ENCODE peak calls at places on chromosomes 2 and 18, in four cellular contexts. One of them, this sample, is unnamed.
A peak's percentile ranks its signal among the peaks of the same experiment; 100 is the strongest.

GRCh38 chr2:76958749-76959148 is 563.4 kb downstream of the LRRTM4 start:
- DNase-seq in activated T-helper 2 cell treated with anti-CD3 and anti-CD28 coated beads, Interferon-gamma antibody, Interleukin-2, Interleukin-4, amounts not matched to agents 10 μg/mL and 5 μg/mL and 100 μg/mL, durations not matched to agents 14 hours and 24 hours and 36 hours: no peak
- DNase-seq in B cell: no peak
- DNase-seq in kidney glomerular epithelial cell: no peak
- DNase-seq in this sample: no peak

GRCh38 chr2:150415022-150415421 is 72.4 kb downstream of the RND3 start:
- DNase-seq in activated T-helper 2 cell treated with anti-CD3 and anti-CD28 coated beads, Interferon-gamma antibody, Interleukin-2, Interleukin-4, amounts not matched to agents 10 μg/mL and 5 μg/mL and 100 μg/mL, durations not matched to agents 14 hours and 24 hours and 36 hours: no peak
- DNase-seq in B cell: no peak
- DNase-seq in kidney glomerular epithelial cell: no peak
- DNase-seq in this sample: no peak

GRCh38 chr18:58158008-58158407 is 114.0 kb downstream of the NEDD4L start:
- DNase-seq in activated T-helper 2 cell treated with anti-CD3 and anti-CD28 coated beads, Interferon-gamma antibody, Interleukin-2, Interleukin-4, amounts not matched to agents 10 μg/mL and 5 μg/mL and 100 μg/mL, durations not matched to agents 14 hours and 24 hours and 36 hours: no peak
- DNase-seq in B cell: no peak
- DNase-seq in kidney glomerular epithelial cell: no peak
- DNase-seq in this sample: no peak

GRCh38 chr2:129766594-129766993 is 212.9 kb upstream of the RAB6C start:
- DNase-seq in activated T-helper 2 cell treated with anti-CD3 and anti-CD28 coated beads, Interferon-gamma antibody, Interleukin-2, Interleukin-4, amounts not matched to agents 10 μg/mL and 5 μg/mL and 100 μg/mL, durations not matched to agents 14 hours and 24 hours and 36 hours: no peak
- DNase-seq in B cell: no peak
- DNase-seq in kidney glomerular epithelial cell: no peak
- DNase-seq in this sample: no peak

GRCh38 chr2:98157557-98157956 is 70.6 kb downstream of the VWA3B start:
- DNase-seq in activated T-helper 2 cell treated with anti-CD3 and anti-CD28 coated beads, Interferon-gamma antibody, Interleukin-2, Interleukin-4, amounts not matched to agents 10 μg/mL and 5 μg/mL and 100 μg/mL, durations not matched to agents 14 hours and 24 hours and 36 hours: no peak
- DNase-seq in B cell: no peak
- DNase-seq in kidney glomerular epithelial cell: no peak
- DNase-seq in this sample: no peak

GRCh38 chr2:1823187-1824169 is 79.2 kb upstream of the PXDN start:
- DNase-seq in activated T-helper 2 cell treated with anti-CD3 and anti-CD28 coated beads, Interferon-gamma antibody, Interleukin-2, Interleukin-4, amounts not matched to agents 10 μg/mL and 5 μg/mL and 100 μg/mL, durations not matched to agents 14 hours and 24 hours and 36 hours: no peak
- DNase-seq in B cell: no peak
- DNase-seq in kidney glomerular epithelial cell: no peak
- DNase-seq in this sample: no peak

GRCh38 chr2:112881217-112882000 is 29.6 kb upstream of the IL37 start:
- DNase-seq in activated T-helper 2 cell treated with anti-CD3 and anti-CD28 coated beads, Interferon-gamma antibody, Interleukin-2, Interleukin-4, amounts not matched to agents 10 μg/mL and 5 μg/mL and 100 μg/mL, durations not matched to agents 14 hours and 24 hours and 36 hours: no peak
- DNase-seq in B cell: no peak
- DNase-seq in kidney glomerular epithelial cell: no peak
- DNase-seq in this sample: no peak

GRCh38 chr2:152525277-152525838 is 190.4 kb downstream of the FMNL2 start:
- DNase-seq in activated T-helper 2 cell treated with anti-CD3 and anti-CD28 coated beads, Interferon-gamma antibody, Interleukin-2, Interleukin-4, amounts not matched to agents 10 μg/mL and 5 μg/mL and 100 μg/mL, durations not matched to agents 14 hours and 24 hours and 36 hours: no peak
- DNase-seq in B cell: no peak
- DNase-seq in kidney glomerular epithelial cell: peak; percentile 17
- DNase-seq in this sample: no peak

GRCh38 chr18:42052137-42052708 is 97.2 kb downstream of the PIK3C3 start:
- DNase-seq in activated T-helper 2 cell treated with anti-CD3 and anti-CD28 coated beads, Interferon-gamma antibody, Interleukin-2, Interleukin-4, amounts not matched to agents 10 μg/mL and 5 μg/mL and 100 μg/mL, durations not matched to agents 14 hours and 24 hours and 36 hours: no peak
- DNase-seq in B cell: no peak
- DNase-seq in kidney glomerular epithelial cell: no peak
- DNase-seq in this sample: no peak

GRCh38 chr2:218895326-218895725 is 14.7 kb downstream of the WNT10A start:
- DNase-seq in activated T-helper 2 cell treated with anti-CD3 and anti-CD28 coated beads, Interferon-gamma antibody, Interleukin-2, Interleukin-4, amounts not matched to agents 10 μg/mL and 5 μg/mL and 100 μg/mL, durations not matched to agents 14 hours and 24 hours and 36 hours: no peak
- DNase-seq in B cell: no peak
- DNase-seq in kidney glomerular epithelial cell: peak; percentile 23
- DNase-seq in this sample: no peak

GRCh38 chr18:67500512-67500911 is 16.0 kb downstream of the DSEL start:
- DNase-seq in activated T-helper 2 cell treated with anti-CD3 and anti-CD28 coated beads, Interferon-gamma antibody, Interleukin-2, Interleukin-4, amounts not matched to agents 10 μg/mL and 5 μg/mL and 100 μg/mL, durations not matched to agents 14 hours and 24 hours and 36 hours: no peak
- DNase-seq in B cell: no peak
- DNase-seq in kidney glomerular epithelial cell: no peak
- DNase-seq in this sample: no peak

GRCh38 chr2:159904565-159905281 is 106.7 kb upstream of the CD302 start:
- DNase-seq in activated T-helper 2 cell treated with anti-CD3 and anti-CD28 coated beads, Interferon-gamma antibody, Interleukin-2, Interleukin-4, amounts not matched to agents 10 μg/mL and 5 μg/mL and 100 μg/mL, durations not matched to agents 14 hours and 24 hours and 36 hours: peak; percentile 71
- DNase-seq in B cell: peak; percentile 91
- DNase-seq in kidney glomerular epithelial cell: no peak
- DNase-seq in this sample: no peak

GRCh38 chr2:83817511-83817910 is 641.6 kb downstream of the SUCLG1 start:
- DNase-seq in activated T-helper 2 cell treated with anti-CD3 and anti-CD28 coated beads, Interferon-gamma antibody, Interleukin-2, Interleukin-4, amounts not matched to agents 10 μg/mL and 5 μg/mL and 100 μg/mL, durations not matched to agents 14 hours and 24 hours and 36 hours: no peak
- DNase-seq in B cell: no peak
- DNase-seq in kidney glomerular epithelial cell: no peak
- DNase-seq in this sample: no peak

GRCh38 chr2:120175000-120175581 is 48.1 kb downstream of the TMEM185B start:
- DNase-seq in activated T-helper 2 cell treated with anti-CD3 and anti-CD28 coated beads, Interferon-gamma antibody, Interleukin-2, Interleukin-4, amounts not matched to agents 10 μg/mL and 5 μg/mL and 100 μg/mL, durations not matched to agents 14 hours and 24 hours and 36 hours: no peak
- DNase-seq in B cell: peak; percentile 65
- DNase-seq in kidney glomerular epithelial cell: peak; percentile 47
- DNase-seq in this sample: peak; percentile 19

GRCh38 chr2:72765997-72766609 is 59.7 kb downstream of the EXOC6B start:
- DNase-seq in activated T-helper 2 cell treated with anti-CD3 and anti-CD28 coated beads, Interferon-gamma antibody, Interleukin-2, Interleukin-4, amounts not matched to agents 10 μg/mL and 5 μg/mL and 100 μg/mL, durations not matched to agents 14 hours and 24 hours and 36 hours: no peak
- DNase-seq in B cell: no peak
- DNase-seq in kidney glomerular epithelial cell: no peak
- DNase-seq in this sample: no peak

GRCh38 chr18:22348521-22349316 is 69.0 kb downstream of the CTAGE1 start:
- DNase-seq in activated T-helper 2 cell treated with anti-CD3 and anti-CD28 coated beads, Interferon-gamma antibody, Interleukin-2, Interleukin-4, amounts not matched to agents 10 μg/mL and 5 μg/mL and 100 μg/mL, durations not matched to agents 14 hours and 24 hours and 36 hours: no peak
- DNase-seq in B cell: no peak
- DNase-seq in kidney glomerular epithelial cell: no peak
- DNase-seq in this sample: no peak

GRCh38 chr2:98806266-98806697 is 75.3 kb upstream of the MGAT4A start:
- DNase-seq in activated T-helper 2 cell treated with anti-CD3 and anti-CD28 coated beads, Interferon-gamma antibody, Interleukin-2, Interleukin-4, amounts not matched to agents 10 μg/mL and 5 μg/mL and 100 μg/mL, durations not matched to agents 14 hours and 24 hours and 36 hours: no peak
- DNase-seq in B cell: no peak
- DNase-seq in kidney glomerular epithelial cell: peak; percentile 19
- DNase-seq in this sample: peak; percentile 30

GRCh38 chr2:12007282-12007681 is 260.9 kb downstream of the LPIN1 start:
- DNase-seq in activated T-helper 2 cell treated with anti-CD3 and anti-CD28 coated beads, Interferon-gamma antibody, Interleukin-2, Interleukin-4, amounts not matched to agents 10 μg/mL and 5 μg/mL and 100 μg/mL, durations not matched to agents 14 hours and 24 hours and 36 hours: no peak
- DNase-seq in B cell: no peak
- DNase-seq in kidney glomerular epithelial cell: no peak
- DNase-seq in this sample: no peak

GRCh38 chr2:113157108-113157896 is 16.5 kb upstream of the PSD4 start:
- DNase-seq in activated T-helper 2 cell treated with anti-CD3 and anti-CD28 coated beads, Interferon-gamma antibody, Interleukin-2, Interleukin-4, amounts not matched to agents 10 μg/mL and 5 μg/mL and 100 μg/mL, durations not matched to agents 14 hours and 24 hours and 36 hours: no peak
- DNase-seq in B cell: peak; percentile 60
- DNase-seq in kidney glomerular epithelial cell: no peak
- DNase-seq in this sample: no peak

GRCh38 chr2:186716899-186717811 is 23.3 kb downstream of the FAM171B start:
- DNase-seq in activated T-helper 2 cell treated with anti-CD3 and anti-CD28 coated beads, Interferon-gamma antibody, Interleukin-2, Interleukin-4, amounts not matched to agents 10 μg/mL and 5 μg/mL and 100 μg/mL, durations not matched to agents 14 hours and 24 hours and 36 hours: no peak
- DNase-seq in B cell: no peak
- DNase-seq in kidney glomerular epithelial cell: no peak
- DNase-seq in this sample: no peak